ENCODE peak calls at places on chromosomes 16 and 17, in eight cellular contexts. A, G, F, L, C, P, Z and D are unnamed samples.

GRCh38 chr17:80082403-80083135 is 18.8 kb upstream of the GAA start:
- DNase-seq in A (peak), G (peak), F (peak), L (peak), C (peak), P (peak), Z (peak), D (peak)

GRCh38 chr16:89315791-89316581 is 98.5 kb downstream of the ZNF778 start:
- DNase-seq in A (peak), G (peak), F (peak), L (peak), C (peak), P (peak), Z (peak), D (peak)

GRCh38 chr16:54402873-54403272 is 116.3 kb upstream of the IRX3 start:
- DNase-seq in A (no peak), G (no peak), F (no peak), L (no peak), C (no peak), P (no peak), Z (no peak), D (no peak)

GRCh38 chr17:36731806-36732205 is 130.4 kb downstream of the MRM1 start:
- DNase-seq in A (no peak), G (no peak), F (no peak), L (no peak), C (no peak), P (peak), Z (no peak), D (no peak)

GRCh38 chr16:46857261-46857962 is 26.4 kb upstream of the C16orf87 start:
- DNase-seq in A (no peak), G (no peak), F (peak), L (no peak), C (peak), P (peak), Z (peak), D (no peak)

GRCh38 chr17:21191698-21192097 is 22.3 kb downstream of the TMEM11 start:
- DNase-seq in A (no peak), G (no peak), F (no peak), L (no peak), C (no peak), P (no peak), Z (no peak), D (no peak)

GRCh38 chr17:34204402-34204801 is 50.7 kb upstream of the CCL2 start:
- DNase-seq in A (no peak), G (no peak), F (no peak), L (no peak), C (no peak), P (no peak), Z (no peak), D (no peak)

GRCh38 chr16:56589141-56590039 is at the start of gene MT3:
- DNase-seq in A (no peak), G (no peak), F (no peak), L (no peak), C (peak), P (no peak), Z (no peak), D (no peak)

GRCh38 chr17:41284043-41284442 is 8.5 kb downstream of the KRTAP9-7 start:
- DNase-seq in A (no peak), G (no peak), F (no peak), L (peak), C (no peak), P (no peak), Z (no peak), D (no peak)

GRCh38 chr16:48054881-48055601 is 100.8 kb downstream of the ABCC12 start:
- DNase-seq in A (peak), G (peak), F (peak), L (peak), C (peak), P (peak), Z (peak), D (peak)

DNA sequence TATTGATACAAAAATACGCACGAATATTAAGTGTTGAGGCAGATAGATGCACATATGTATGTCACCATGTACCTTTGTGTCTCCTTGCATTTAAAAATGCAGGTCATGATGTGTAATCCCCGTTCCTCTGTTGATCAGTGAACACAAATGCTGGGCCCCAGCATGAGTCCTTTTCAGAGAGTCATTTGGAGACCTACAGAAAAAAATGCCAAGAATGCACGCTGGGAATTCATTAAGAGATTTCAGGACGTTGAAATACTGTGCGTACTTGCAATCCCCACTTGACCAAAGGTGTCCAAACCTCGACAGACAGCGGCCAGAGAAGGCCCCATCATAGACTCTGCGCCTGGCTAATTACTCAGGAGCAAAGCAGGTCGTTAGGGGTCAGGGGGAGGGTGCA is 496.0 kb downstream of the MAF start:
- DNase-seq in A (no peak), G (no peak), F (no peak), L (no peak), C (no peak), P (no peak), Z (no peak), D (no peak)
- TF ChIP-seq CTCF in A (no peak), G (no peak), F (no peak), L (no peak), C (no peak), P (no peak), Z (no peak), D (no peak)

GRCh38 chr16:14309001-14309886 is 238.1 kb downstream of the MRTFB start:
- DNase-seq in A (no peak), G (peak), F (no peak), L (peak), C (peak), P (no peak), Z (peak), D (no peak)
- TF ChIP-seq CTCF in A (no peak), G (no peak), F (no peak), L (no peak), C (no peak), P (no peak), Z (no peak), D (no peak)

GRCh38 chr17:64390066-64390465 is 594 bp downstream of the PECAM1 start:
- DNase-seq in A (no peak), G (no peak), F (peak), L (no peak), C (no peak), P (no peak), Z (no peak), D (no peak)
- TF ChIP-seq CTCF in A (no peak), G (no peak), F (no peak), L (no peak), C (no peak), P (no peak), Z (no peak), D (no peak)

DNA sequence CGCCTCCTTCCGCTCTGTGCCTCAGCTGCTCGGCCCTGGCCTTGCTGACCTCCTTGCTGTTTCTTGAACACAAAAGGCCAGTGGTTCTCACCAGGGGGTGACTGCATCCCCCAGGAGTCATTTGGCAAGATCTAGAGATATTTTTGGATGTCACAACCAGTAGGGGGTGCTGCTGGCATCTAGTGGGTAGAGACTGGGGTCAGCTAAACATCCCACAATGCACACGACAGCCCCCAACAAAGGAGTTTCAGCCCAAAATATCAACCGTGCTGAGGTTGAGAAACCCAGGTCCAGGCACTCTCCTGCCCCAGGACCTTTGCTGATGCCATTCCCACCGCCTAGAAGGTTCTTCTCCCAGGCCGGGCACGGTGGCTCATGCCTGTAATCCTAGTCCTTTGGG is 39.7 kb downstream of the ABCC6 start:
- DNase-seq in A (no peak), G (no peak), F (no peak), L (no peak), C (no peak), P (no peak), Z (no peak), D (no peak)
- TF ChIP-seq CTCF in A (no peak), G (no peak), F (no peak), L (no peak), C (peak), P (peak), Z (no peak), D (peak)

GRCh38 chr16:85961988-85962915 is 63.3 kb downstream of the IRF8 start:
- DNase-seq in A (no peak), G (no peak), F (no peak), L (no peak), C (no peak), P (no peak), Z (no peak), D (no peak)
- TF ChIP-seq CTCF in A (no peak), G (no peak), F (no peak), L (no peak), C (no peak), P (no peak), Z (no peak), D (no peak)